ENCODE peak calls at places on chromosome 22, in ten cellular contexts. One of them, this sample, is unnamed.

GRCh38 chr22:49190816-49191505 is 636.7 kb downstream of the BRD1 start:
- DNase-seq in DND-41: no peak
- DNase-seq in endothelial cell: no peak
- DNase-seq in kidney: peak; percentile 39
- DNase-seq in T-helper 2 cell: no peak
- DNase-seq in EH: no peak
- DNase-seq in islet precursor cell: no peak
- DNase-seq in HFFc6: no peak
- DNase-seq in skeletal muscle cell: no peak
- DNase-seq in posterior cingulate gyrus: peak; percentile 60
- DNase-seq in this sample: no peak

GRCh38 chr22:17774206-17774927 is at the start of gene BID:
- DNase-seq in posterior cingulate gyrus: no peak
- DNase-seq in skeletal muscle cell: no peak
- DNase-seq in islet precursor cell: no peak
- DNase-seq in endothelial cell: no peak
- DNase-seq in kidney: peak; percentile 85
- DNase-seq in HFFc6: no peak
- DNase-seq in EH: peak; percentile 53
- DNase-seq in DND-41: peak; percentile 55
- DNase-seq in T-helper 2 cell: peak; percentile 29
- DNase-seq in this sample: peak; percentile 25

GRCh38 chr22:46934172-46934745 is 171.8 kb downstream of the TBC1D22A start:
- DNase-seq in posterior cingulate gyrus: no peak
- DNase-seq in EH: no peak
- DNase-seq in skeletal muscle cell: no peak
- DNase-seq in HFFc6: no peak
- DNase-seq in endothelial cell: no peak
- DNase-seq in kidney: no peak
- DNase-seq in DND-41: no peak
- DNase-seq in islet precursor cell: no peak
- DNase-seq in T-helper 2 cell: no peak
- DNase-seq in this sample: no peak

GRCh38 chr22:30866811-30867271 is 101.7 kb downstream of the MORC2 start:
- DNase-seq in posterior cingulate gyrus: peak; percentile 54
- DNase-seq in EH: peak; percentile 9
- DNase-seq in islet precursor cell: peak; percentile 49
- DNase-seq in kidney: peak; percentile 45
- DNase-seq in skeletal muscle cell: no peak
- DNase-seq in HFFc6: no peak
- DNase-seq in DND-41: no peak
- DNase-seq in T-helper 2 cell: no peak
- DNase-seq in endothelial cell: no peak
- DNase-seq in this sample: no peak

GRCh38 chr22:31650391-31650790 is 11.6 kb downstream of the PISD start:
- DNase-seq in EH: peak; percentile 85
- DNase-seq in HFFc6: peak; percentile 63
- DNase-seq in posterior cingulate gyrus: no peak
- DNase-seq in skeletal muscle cell: peak; percentile 41
- DNase-seq in islet precursor cell: no peak
- DNase-seq in kidney: no peak
- DNase-seq in DND-41: no peak
- DNase-seq in endothelial cell: no peak
- DNase-seq in T-helper 2 cell: no peak
- DNase-seq in this sample: no peak

GRCh38 chr22:46054878-46055158 is 77.9 kb upstream of the WNT7B start:
- DNase-seq in DND-41: no peak
- DNase-seq in EH: no peak
- DNase-seq in endothelial cell: no peak
- DNase-seq in posterior cingulate gyrus: peak; percentile 19
- DNase-seq in kidney: peak; percentile 44
- DNase-seq in HFFc6: no peak
- DNase-seq in islet precursor cell: no peak
- DNase-seq in skeletal muscle cell: no peak
- DNase-seq in T-helper 2 cell: no peak
- DNase-seq in this sample: no peak

GRCh38 chr22:49210606-49211005 is 617.1 kb downstream of the BRD1 start:
- DNase-seq in skeletal muscle cell: no peak
- DNase-seq in endothelial cell: no peak
- DNase-seq in T-helper 2 cell: no peak
- DNase-seq in posterior cingulate gyrus: peak; percentile 11
- DNase-seq in kidney: peak; percentile 38
- DNase-seq in HFFc6: no peak
- DNase-seq in DND-41: no peak
- DNase-seq in islet precursor cell: peak; percentile 40
- DNase-seq in EH: no peak
- DNase-seq in this sample: no peak

GRCh38 chr22:28883917-28884753 is 763 bp downstream of the ZNRF3 start:
- DNase-seq in skeletal muscle cell: no peak
- DNase-seq in islet precursor cell: no peak
- DNase-seq in kidney: peak; percentile 85
- DNase-seq in endothelial cell: peak; percentile 41
- DNase-seq in T-helper 2 cell: peak; percentile 25
- DNase-seq in HFFc6: no peak
- DNase-seq in posterior cingulate gyrus: no peak
- DNase-seq in DND-41: peak; percentile 32
- DNase-seq in EH: peak; percentile 46
- DNase-seq in this sample: peak; percentile 55

GRCh38 chr22:22446527-22446926 is 62.0 kb downstream of the ZNF280B start:
- DNase-seq in T-helper 2 cell: no peak
- DNase-seq in endothelial cell: no peak
- DNase-seq in HFFc6: no peak
- DNase-seq in islet precursor cell: no peak
- DNase-seq in kidney: no peak
- DNase-seq in DND-41: no peak
- DNase-seq in EH: no peak
- DNase-seq in skeletal muscle cell: peak; percentile 32
- DNase-seq in posterior cingulate gyrus: no peak
- DNase-seq in this sample: no peak

GRCh38 chr22:50252081-50253045 is 1.3 kb upstream of the HDAC10 start:
- DNase-seq in skeletal muscle cell: no peak
- DNase-seq in T-helper 2 cell: peak; percentile 50
- DNase-seq in posterior cingulate gyrus: no peak
- DNase-seq in EH: peak; percentile 71
- DNase-seq in DND-41: peak; percentile 64
- DNase-seq in islet precursor cell: peak; percentile 81
- DNase-seq in kidney: peak; percentile 93
- DNase-seq in HFFc6: no peak
- DNase-seq in endothelial cell: peak; percentile 76
- DNase-seq in this sample: peak; percentile 68

GRCh38 chr22:27800250-27801131 is 1.1 kb downstream of the MN1 start:
- DNase-seq in posterior cingulate gyrus: no peak
- DNase-seq in islet precursor cell: no peak
- DNase-seq in DND-41: no peak
- DNase-seq in EH: peak; percentile 4
- DNase-seq in T-helper 2 cell: no peak
- DNase-seq in skeletal muscle cell: no peak
- DNase-seq in endothelial cell: no peak
- DNase-seq in HFFc6: no peak
- DNase-seq in kidney: peak; percentile 77
- DNase-seq in this sample: no peak

GRCh38 chr22:30868663-30869385 is 99.8 kb downstream of the MORC2 start:
- DNase-seq in skeletal muscle cell: peak; percentile 47
- DNase-seq in endothelial cell: no peak
- DNase-seq in kidney: peak; percentile 58
- DNase-seq in islet precursor cell: peak; percentile 39
- DNase-seq in EH: peak; percentile 16
- DNase-seq in T-helper 2 cell: no peak
- DNase-seq in HFFc6: no peak
- DNase-seq in posterior cingulate gyrus: peak; percentile 89
- DNase-seq in DND-41: peak; percentile 60
- DNase-seq in this sample: no peak

GRCh38 chr22:28341001-28341400 is 338.6 kb downstream of the TTC28 start:
- DNase-seq in endothelial cell: no peak
- DNase-seq in islet precursor cell: no peak
- DNase-seq in kidney: no peak
- DNase-seq in HFFc6: peak; percentile 1
- DNase-seq in T-helper 2 cell: no peak
- DNase-seq in skeletal muscle cell: no peak
- DNase-seq in EH: peak; percentile 61
- DNase-seq in DND-41: no peak
- DNase-seq in posterior cingulate gyrus: no peak
- DNase-seq in this sample: peak; percentile 50

GRCh38 chr22:41752011-41752975 is 48.2 kb upstream of the CCDC134 start:
- DNase-seq in HFFc6: no peak
- DNase-seq in kidney: no peak
- DNase-seq in skeletal muscle cell: no peak
- DNase-seq in islet precursor cell: no peak
- DNase-seq in DND-41: no peak
- DNase-seq in T-helper 2 cell: no peak
- DNase-seq in endothelial cell: no peak
- DNase-seq in EH: no peak
- DNase-seq in posterior cingulate gyrus: no peak
- DNase-seq in this sample: no peak

This sample was measured in cardiac muscle cell.